ENCODE peak calls at places on chromosomes 3 and 15, in eight cellular contexts. One of them, this sample, is unnamed. For H3K36me3 and H3K4me1, the result is how much of the 10 kb centered on the place peaks cover.

GRCh38 chr3:150081084-150081483 is 110.4 kb upstream of the PFN2 start:
- DNase-seq in CD4-positive, alpha-beta memory T cell: no peak
- DNase-seq in pancreas: no peak
- DNase-seq in RWPE2: no peak
- DNase-seq in ovary: no peak
- DNase-seq in adrenal gland: no peak
- DNase-seq in uterus: no peak
- DNase-seq in tibial nerve: no peak
- DNase-seq in this sample: no peak

GRCh38 chr3:146184616-146185015 is 23.6 kb upstream of the PLOD2 start:
- DNase-seq in uterus: no peak
- DNase-seq in adrenal gland: no peak
- DNase-seq in RWPE2: no peak
- DNase-seq in CD4-positive, alpha-beta memory T cell: no peak
- DNase-seq in tibial nerve: no peak
- DNase-seq in pancreas: peak
- DNase-seq in ovary: no peak
- DNase-seq in this sample: no peak

GRCh38 chr3:129481783-129482332 is 41.8 kb downstream of the IFT122 start:
- DNase-seq in pancreas: no peak
- DNase-seq in tibial nerve: peak
- DNase-seq in CD4-positive, alpha-beta memory T cell: peak
- DNase-seq in ovary: peak
- DNase-seq in uterus: peak
- DNase-seq in RWPE2: no peak
- DNase-seq in adrenal gland: no peak
- DNase-seq in this sample: peak

GRCh38 chr15:39642011-39642640 is 61.2 kb downstream of the THBS1 start:
- DNase-seq in RWPE2: no peak
- DNase-seq in tibial nerve: no peak
- DNase-seq in ovary: no peak
- DNase-seq in uterus: no peak
- DNase-seq in pancreas: no peak
- DNase-seq in CD4-positive, alpha-beta memory T cell: no peak
- DNase-seq in adrenal gland: peak
- DNase-seq in this sample: no peak

GRCh38 chr3:16885948-16886683 is 1.4 kb downstream of the PLCL2 start:
- DNase-seq in RWPE2: no peak
- DNase-seq in pancreas: no peak
- DNase-seq in tibial nerve: no peak
- DNase-seq in adrenal gland: no peak
- DNase-seq in ovary: no peak
- DNase-seq in uterus: no peak
- DNase-seq in CD4-positive, alpha-beta memory T cell: no peak
- DNase-seq in this sample: no peak

GRCh38 chr15:67067161-67067853 is 1.9 kb downstream of the SMAD3 start:
- DNase-seq in tibial nerve: no peak
- DNase-seq in uterus: peak
- DNase-seq in pancreas: no peak
- DNase-seq in RWPE2: no peak
- DNase-seq in ovary: peak
- DNase-seq in adrenal gland: no peak
- DNase-seq in CD4-positive, alpha-beta memory T cell: no peak
- DNase-seq in this sample: no peak

GRCh38 chr15:59224474-59224873 is 17.8 kb downstream of the LDHAL6B start:
- DNase-seq in tibial nerve: no peak
- DNase-seq in CD4-positive, alpha-beta memory T cell: no peak
- DNase-seq in uterus: no peak
- DNase-seq in RWPE2: peak
- DNase-seq in ovary: peak
- DNase-seq in adrenal gland: peak
- DNase-seq in pancreas: no peak
- DNase-seq in this sample: no peak

GRCh38 chr3:170076715-170077238 is 39.0 kb downstream of the GPR160 start:
- DNase-seq in tibial nerve: no peak
- DNase-seq in CD4-positive, alpha-beta memory T cell: no peak
- DNase-seq in adrenal gland: no peak
- DNase-seq in pancreas: no peak
- DNase-seq in uterus: no peak
- DNase-seq in ovary: no peak
- DNase-seq in RWPE2: no peak
- DNase-seq in this sample: no peak

GRCh38 chr3:112686360-112686759 is 45.4 kb upstream of the CCDC80 start:
- DNase-seq in ovary: no peak
- DNase-seq in adrenal gland: no peak
- DNase-seq in pancreas: no peak
- DNase-seq in tibial nerve: no peak
- DNase-seq in RWPE2: no peak
- DNase-seq in CD4-positive, alpha-beta memory T cell: no peak
- DNase-seq in uterus: no peak
- DNase-seq in this sample: no peak

GRCh38 chr3:142064454-142064853 is 84.9 kb downstream of the TFDP2 start:
- DNase-seq in ovary: no peak
- DNase-seq in pancreas: no peak
- DNase-seq in CD4-positive, alpha-beta memory T cell: no peak
- DNase-seq in tibial nerve: no peak
- DNase-seq in uterus: no peak
- DNase-seq in adrenal gland: no peak
- DNase-seq in RWPE2: no peak
- DNase-seq in this sample: no peak

GRCh38 chr15:71043373-71043772 is 71.9 kb upstream of the THSD4 start:
- DNase-seq in tibial nerve: no peak
- DNase-seq in pancreas: no peak
- DNase-seq in uterus: peak
- DNase-seq in ovary: no peak
- DNase-seq in adrenal gland: no peak
- DNase-seq in CD4-positive, alpha-beta memory T cell: no peak
- DNase-seq in RWPE2: peak
- DNase-seq in this sample: no peak

GRCh38 chr3:109553573-109554371 is 216.4 kb upstream of the DPPA4 start:
- DNase-seq in ovary: no peak
- DNase-seq in pancreas: no peak
- DNase-seq in adrenal gland: no peak
- DNase-seq in uterus: no peak
- DNase-seq in CD4-positive, alpha-beta memory T cell: no peak
- DNase-seq in RWPE2: no peak
- DNase-seq in tibial nerve: no peak
- DNase-seq in this sample: no peak

GRCh38 chr3:8565376-8565775 is 63.8 kb downstream of the LMCD1 start:
- DNase-seq in pancreas: no peak
- DNase-seq in ovary: no peak
- DNase-seq in CD4-positive, alpha-beta memory T cell: no peak
- DNase-seq in tibial nerve: no peak
- DNase-seq in RWPE2: no peak
- DNase-seq in adrenal gland: no peak
- DNase-seq in uterus: no peak
- DNase-seq in this sample: no peak

GRCh38 chr3:45223889-45224730 is 2.0 kb downstream of the TMEM158 start:
- DNase-seq in pancreas: no peak
- DNase-seq in adrenal gland: no peak
- DNase-seq in uterus: no peak
- DNase-seq in CD4-positive, alpha-beta memory T cell: no peak
- DNase-seq in tibial nerve: no peak
- DNase-seq in RWPE2: no peak
- DNase-seq in ovary: no peak
- DNase-seq in this sample: no peak

GRCh38 chr3:177622982-177623617 is 425.8 kb upstream of the TBL1XR1 start:
- DNase-seq in pancreas: no peak
- DNase-seq in RWPE2: no peak
- DNase-seq in adrenal gland: no peak
- DNase-seq in CD4-positive, alpha-beta memory T cell: no peak
- DNase-seq in tibial nerve: no peak
- DNase-seq in ovary: no peak
- DNase-seq in uterus: no peak
- DNase-seq in this sample: no peak

GRCh38 chr3:10977864-10978510 is 14.6 kb upstream of the SLC6A1 start:
- DNase-seq in pancreas: no peak
- DNase-seq in CD4-positive, alpha-beta memory T cell: no peak
- DNase-seq in uterus: no peak
- DNase-seq in adrenal gland: no peak
- DNase-seq in ovary: no peak
- DNase-seq in RWPE2: no peak
- DNase-seq in tibial nerve: no peak
- DNase-seq in this sample: no peak

GRCh38 chr3:189664311-189664710 is 33.1 kb downstream of the TP63 start:
- DNase-seq in RWPE2: no peak
- DNase-seq in uterus: no peak
- DNase-seq in CD4-positive, alpha-beta memory T cell: no peak
- DNase-seq in pancreas: no peak
- DNase-seq in ovary: no peak
- DNase-seq in tibial nerve: peak
- DNase-seq in adrenal gland: no peak
- DNase-seq in this sample: no peak

GRCh38 chr15:59611277-59612260 is at the start of gene GCNT3:
- DNase-seq in adrenal gland: peak
- DNase-seq in pancreas: no peak
- DNase-seq in uterus: no peak
- DNase-seq in ovary: no peak
- DNase-seq in RWPE2: no peak
- DNase-seq in tibial nerve: no peak
- DNase-seq in CD4-positive, alpha-beta memory T cell: no peak
- DNase-seq in this sample: no peak

GRCh38 chr15:90071220-90071807 is 31.0 kb downstream of the IDH2 start:
- DNase-seq in pancreas: peak
- DNase-seq in RWPE2: no peak
- DNase-seq in adrenal gland: peak
- DNase-seq in ovary: peak
- DNase-seq in tibial nerve: peak
- DNase-seq in CD4-positive, alpha-beta memory T cell: peak
- DNase-seq in uterus: peak
- DNase-seq in this sample: peak

GRCh38 chr3:17023006-17023664 is 138.4 kb downstream of the PLCL2 start:
- DNase-seq in CD4-positive, alpha-beta memory T cell: peak
- DNase-seq in adrenal gland: no peak
- DNase-seq in uterus: no peak
- DNase-seq in RWPE2: no peak
- DNase-seq in ovary: no peak
- DNase-seq in tibial nerve: no peak
- DNase-seq in pancreas: no peak
- DNase-seq in this sample: no peak

GRCh38 chr15:85374831-85375230 is 5.6 kb upstream of the AKAP13 start:
- DNase-seq in pancreas: no peak
- DNase-seq in RWPE2: no peak
- DNase-seq in tibial nerve: no peak
- DNase-seq in CD4-positive, alpha-beta memory T cell: no peak
- DNase-seq in ovary: no peak
- DNase-seq in uterus: no peak
- DNase-seq in adrenal gland: no peak
- DNase-seq in this sample: no peak

GRCh38 chr3:130820976-130821375 is 72.9 kb upstream of the ATP2C1 start:
- DNase-seq in CD4-positive, alpha-beta memory T cell: no peak
- DNase-seq in adrenal gland: peak
- DNase-seq in uterus: no peak
- DNase-seq in RWPE2: no peak
- DNase-seq in ovary: no peak
- DNase-seq in pancreas: peak
- DNase-seq in tibial nerve: no peak
- DNase-seq in this sample: peak

GRCh38 chr15:81910997-81911396 is 134.8 kb downstream of the MEX3B start:
- DNase-seq in tibial nerve: no peak
- DNase-seq in adrenal gland: no peak
- DNase-seq in uterus: no peak
- DNase-seq in CD4-positive, alpha-beta memory T cell: no peak
- DNase-seq in RWPE2: no peak
- DNase-seq in ovary: no peak
- DNase-seq in pancreas: no peak
- DNase-seq in this sample: no peak
- H3K27ac ChIP-seq in tibial nerve: no peak
- H3K27ac ChIP-seq in adrenal gland: no peak
- H3K27ac ChIP-seq in uterus: no peak
- H3K27ac ChIP-seq in CD4-positive, alpha-beta memory T cell: no peak
- H3K27ac ChIP-seq in RWPE2: no peak
- H3K27ac ChIP-seq in ovary: no peak
- H3K27ac ChIP-seq in pancreas: no peak
- H3K27ac ChIP-seq in this sample: no peak

GRCh38 chr3:6099458-6100137 is 761.3 kb upstream of the GRM7 start:
- DNase-seq in pancreas: no peak
- DNase-seq in uterus: peak
- DNase-seq in adrenal gland: no peak
- DNase-seq in CD4-positive, alpha-beta memory T cell: no peak
- DNase-seq in RWPE2: no peak
- DNase-seq in tibial nerve: no peak
- DNase-seq in ovary: no peak
- DNase-seq in this sample: peak
- H3K36me3 ChIP-seq in pancreas: under half
- H3K36me3 ChIP-seq in uterus: under half
- H3K36me3 ChIP-seq in adrenal gland: under half
- H3K36me3 ChIP-seq in CD4-positive, alpha-beta memory T cell: under half
- H3K36me3 ChIP-seq in RWPE2: under half
- H3K36me3 ChIP-seq in tibial nerve: under half
- H3K36me3 ChIP-seq in ovary: under half
- H3K36me3 ChIP-seq in this sample: under half

GRCh38 chr15:68792901-68793766 is 27.6 kb downstream of the ANP32A start:
- DNase-seq in CD4-positive, alpha-beta memory T cell: no peak
- DNase-seq in tibial nerve: no peak
- DNase-seq in ovary: no peak
- DNase-seq in adrenal gland: peak
- DNase-seq in pancreas: peak
- DNase-seq in uterus: no peak
- DNase-seq in RWPE2: no peak
- DNase-seq in this sample: peak
- H3K4me1 ChIP-seq in CD4-positive, alpha-beta memory T cell: half or more
- H3K4me1 ChIP-seq in tibial nerve: half or more
- H3K4me1 ChIP-seq in ovary: under half
- H3K4me1 ChIP-seq in adrenal gland: under half
- H3K4me1 ChIP-seq in pancreas: under half
- H3K4me1 ChIP-seq in uterus: under half
- H3K4me1 ChIP-seq in RWPE2: under half
- H3K4me1 ChIP-seq in this sample: half or more

GRCh38 chr15:77489647-77490046 is 69.0 kb downstream of the HMG20A start:
- DNase-seq in uterus: no peak
- DNase-seq in pancreas: no peak
- DNase-seq in CD4-positive, alpha-beta memory T cell: no peak
- DNase-seq in ovary: no peak
- DNase-seq in adrenal gland: no peak
- DNase-seq in RWPE2: no peak
- DNase-seq in tibial nerve: no peak
- DNase-seq in this sample: no peak

GRCh38 chr15:77484994-77485393 is 64.3 kb downstream of the HMG20A start:
- DNase-seq in adrenal gland: no peak
- DNase-seq in uterus: no peak
- DNase-seq in tibial nerve: no peak
- DNase-seq in RWPE2: no peak
- DNase-seq in pancreas: no peak
- DNase-seq in CD4-positive, alpha-beta memory T cell: no peak
- DNase-seq in ovary: no peak
- DNase-seq in this sample: no peak

GRCh38 chr15:77483426-77483825 is 62.7 kb downstream of the HMG20A start:
- DNase-seq in RWPE2: no peak
- DNase-seq in ovary: no peak
- DNase-seq in tibial nerve: no peak
- DNase-seq in CD4-positive, alpha-beta memory T cell: no peak
- DNase-seq in adrenal gland: no peak
- DNase-seq in uterus: no peak
- DNase-seq in pancreas: no peak
- DNase-seq in this sample: no peak

GRCh38 chr15:77487479-77487861 is 66.8 kb downstream of the HMG20A start:
- DNase-seq in RWPE2: no peak
- DNase-seq in pancreas: no peak
- DNase-seq in ovary: no peak
- DNase-seq in adrenal gland: no peak
- DNase-seq in tibial nerve: no peak
- DNase-seq in CD4-positive, alpha-beta memory T cell: no peak
- DNase-seq in uterus: no peak
- DNase-seq in this sample: no peak

GRCh38 chr15:77486542-77487478 is 66.1 kb downstream of the HMG20A start:
- DNase-seq in CD4-positive, alpha-beta memory T cell: no peak
- DNase-seq in ovary: peak
- DNase-seq in pancreas: no peak
- DNase-seq in RWPE2: no peak
- DNase-seq in uterus: no peak
- DNase-seq in tibial nerve: no peak
- DNase-seq in adrenal gland: peak
- DNase-seq in this sample: no peak
- H3K27ac ChIP-seq in CD4-positive, alpha-beta memory T cell: no peak
- H3K27ac ChIP-seq in ovary: peak
- H3K27ac ChIP-seq in pancreas: no peak
- H3K27ac ChIP-seq in RWPE2: no peak
- H3K27ac ChIP-seq in uterus: no peak
- H3K27ac ChIP-seq in tibial nerve: no peak
- H3K27ac ChIP-seq in adrenal gland: peak
- H3K27ac ChIP-seq in this sample: peak

This sample was measured in left lung.